ENCODE peak calls at places on chromosomes 11 and 22, in four cellular contexts. X is NCI-H1105 treated with DMSO at 0.1 percent for 48 hours, K is HEK293T, J is T-helper 9 cell. Q is an unnamed sample.

GRCh38 chr11:109237636-109238035 is 184.4 kb upstream of the C11orf87 start:
- DNase-seq in X (no peak), K (no peak), J (no peak), Q (no peak)

GRCh38 chr11:119615003-119615878 is 113.8 kb downstream of the NECTIN1 start:
- DNase-seq in K (no peak), J (no peak), X (no peak), Q (no peak)

GRCh38 chr11:134037093-134037908 is 31.6 kb upstream of the JAM3 start:
- DNase-seq in X (peak; percentile 66), J (peak; percentile 43), K (peak; percentile 60), Q (no peak)

GRCh38 chr22:21605887-21606564 is 23.8 kb downstream of the YDJC start:
- DNase-seq in X (no peak), J (no peak), K (no peak), Q (no peak)

GRCh38 chr11:62411524-62411923 is 7.3 kb upstream of the SCGB1A1 start:
- DNase-seq in K (no peak), X (no peak), J (no peak), Q (no peak)

GRCh38 chr11:44104472-44105294 is 9.2 kb downstream of the EXT2 start:
- DNase-seq in X (no peak), J (no peak), K (no peak), Q (no peak)

GRCh38 chr11:2681408-2682145 is 18.2 kb downstream of the KCNQ1OT1 start:
- DNase-seq in X (no peak), J (no peak), K (no peak), Q (no peak)

GRCh38 chr22:21942407-21942895 is 10.2 kb downstream of the PPM1F start:
- DNase-seq in X (no peak), J (no peak), K (no peak), Q (no peak)

GRCh38 chr11:12587333-12587997 is 86.8 kb upstream of the TEAD1 start:
- DNase-seq in J (no peak), X (no peak), K (no peak), Q (no peak)

GRCh38 chr22:46525681-46526483 is 11.5 kb downstream of the CELSR1 start:
- DNase-seq in X (no peak), K (no peak), J (no peak), Q (no peak)

GRCh38 chr11:116563028-116563712 is 209.6 kb downstream of the BUD13 start:
- DNase-seq in X (no peak), K (no peak), J (no peak), Q (no peak)

GRCh38 chr22:46269564-46269963 is 1.8 kb downstream of the TTC38 start:
- DNase-seq in X (no peak), J (no peak), K (no peak), Q (no peak)

GRCh38 chr22:29457730-29458129 is 19.3 kb downstream of the RFPL1 start:
- DNase-seq in J (no peak), X (peak; percentile 38), K (peak; percentile 91), Q (no peak)

GRCh38 chr11:111719379-111719778 is 46.8 kb downstream of the PPP2R1B start:
- DNase-seq in K (no peak), J (no peak), X (no peak), Q (no peak)

GRCh38 chr11:74684661-74685060 is 46.6 kb downstream of the CHRDL2 start:
- DNase-seq in X (no peak), J (no peak), K (no peak), Q (no peak)

GRCh38 chr11:35852056-35852455 is 91.8 kb upstream of the LDLRAD3 start:
- DNase-seq in X (no peak), J (no peak), K (no peak), Q (no peak)

GRCh38 chr22:46068908-46069481 is 81.3 kb upstream of the PPARA start:
- DNase-seq in X (peak; percentile 55), J (no peak), K (no peak), Q (no peak)

GRCh38 chr11:66373261-66373660 is 1.7 kb upstream of the SLC29A2 start:
- DNase-seq in J (no peak), X (no peak), K (peak; percentile 4), Q (no peak)

GRCh38 chr11:126124284-126124683 is 61.6 kb upstream of the CDON start:
- DNase-seq in K (no peak), J (no peak), X (peak; percentile 62), Q (no peak)

GRCh38 chr22:24392218-24392931 is 35.0 kb upstream of the ADORA2A start:
- DNase-seq in X (no peak), J (no peak), K (no peak), Q (no peak)

GRCh38 chr11:130122141-130122575 is 37.4 kb upstream of the ST14 start:
- DNase-seq in K (no peak), J (no peak), X (no peak), Q (no peak)

GRCh38 chr22:29695129-29695926 is 24.5 kb upstream of the CABP7 start:
- DNase-seq in K (no peak), X (peak; percentile 69), J (no peak), Q (no peak)

GRCh38 chr11:113991718-113992458 is 17.0 kb downstream of the HTR3A start:
- DNase-seq in K (no peak), J (no peak), X (peak; percentile 94), Q (no peak)